ENCODE peak calls at places on chromosomes 6 and 20, in seven cellular contexts. R is activated CD4-positive, CD25-positive, alpha-beta regulatory T cell; H is naive B cell; K is NCI-H1092 treated with DMSO at 0.1 percent for 48 hours; N is GM13977; G is activated T-helper 9 cell treated with anti-CD3 and anti-CD28 coated beads, Interleukin-2, amount 50 U/mL, for 16 hours; A is ACHN. V is an unnamed sample.

GRCh38 chr20:40489886-40490285 is 199.2 kb downstream of the MAFB start:
- DNase-seq in N (no peak), K (no peak), R (no peak), A (peak; percentile 29), G (no peak), H (no peak), V (no peak)

GRCh38 chr20:24328901-24329300 is 140.5 kb upstream of the SYNDIG1 start:
- DNase-seq in H (no peak), A (no peak), G (no peak), N (no peak), K (no peak), R (no peak), V (no peak)

GRCh38 chr20:62282103-62282502 is 20.7 kb upstream of the ADRM1 start:
- DNase-seq in N (no peak), G (no peak), H (no peak), K (no peak), A (no peak), R (no peak), V (no peak)

GRCh38 chr6:138410972-138411667 is 7.1 kb downstream of the HEBP2 start:
- DNase-seq in K (no peak), N (peak; percentile 44), A (peak; percentile 11), G (no peak), R (no peak), H (no peak), V (no peak)

GRCh38 chr6:140661691-140662090 is 1287.2 kb upstream of the CITED2 start:
- DNase-seq in N (no peak), H (no peak), G (no peak), K (no peak), R (no peak), A (no peak), V (no peak)

GRCh38 chr6:105869835-105870506 is 216.2 kb upstream of the PRDM1 start:
- DNase-seq in G (no peak), K (no peak), H (no peak), R (no peak), A (no peak), N (no peak), V (no peak)

GRCh38 chr6:9360881-9361280 is 925.5 kb upstream of the SLC35B3 start:
- DNase-seq in N (no peak), R (no peak), G (no peak), A (no peak), H (no peak), K (no peak), V (no peak)

GRCh38 chr6:1536526-1537429 is 72.9 kb upstream of the FOXC1 start:
- DNase-seq in H (no peak), G (no peak), K (no peak), N (no peak), R (no peak), A (no peak), V (no peak)

GRCh38 chr6:13406781-13407180 is 78.4 kb upstream of the TBC1D7 start:
- DNase-seq in G (no peak), K (no peak), R (no peak), H (no peak), N (no peak), A (no peak), V (no peak)

GRCh38 chr6:41650120-41650519 is 11.9 kb downstream of the MDFI start:
- DNase-seq in R (no peak), N (no peak), G (no peak), H (no peak), K (no peak), A (no peak), V (no peak)